ENCODE peak calls at places on chromosomes 4 and X, in seven cellular contexts. One of them, this sample, is unnamed.

GRCh38 chr4:183986645-183987528 is 81.8 kb downstream of the STOX2 start:
- DNase-seq in AG08396: no peak
- DNase-seq in dorsolateral prefrontal cortex: peak
- DNase-seq in ecto neural progenitor cell: no peak
- DNase-seq in NAMALWA: no peak
- DNase-seq in fibroblast of lung: no peak
- DNase-seq in psoas muscle: no peak
- DNase-seq in this sample: no peak

GRCh38 chr4:153151535-153152452 is 52.4 kb upstream of the TRIM2 start:
- DNase-seq in NAMALWA: peak
- DNase-seq in AG08396: no peak
- DNase-seq in dorsolateral prefrontal cortex: peak
- DNase-seq in ecto neural progenitor cell: peak
- DNase-seq in fibroblast of lung: peak
- DNase-seq in psoas muscle: peak
- DNase-seq in this sample: peak

GRCh38 chr4:100188829-100189228 is 1.4 kb downstream of the DDIT4L start:
- DNase-seq in dorsolateral prefrontal cortex: no peak
- DNase-seq in ecto neural progenitor cell: no peak
- DNase-seq in fibroblast of lung: no peak
- DNase-seq in AG08396: no peak
- DNase-seq in NAMALWA: peak
- DNase-seq in psoas muscle: peak
- DNase-seq in this sample: no peak

GRCh38 chr4:9997881-9998280 is 23.4 kb downstream of the SLC2A9 start:
- DNase-seq in ecto neural progenitor cell: no peak
- DNase-seq in psoas muscle: no peak
- DNase-seq in fibroblast of lung: no peak
- DNase-seq in AG08396: no peak
- DNase-seq in dorsolateral prefrontal cortex: no peak
- DNase-seq in NAMALWA: no peak
- DNase-seq in this sample: no peak

GRCh38 chr4:24849662-24850280 is 54.4 kb downstream of the SOD3 start:
- DNase-seq in fibroblast of lung: peak
- DNase-seq in ecto neural progenitor cell: no peak
- DNase-seq in psoas muscle: no peak
- DNase-seq in NAMALWA: no peak
- DNase-seq in dorsolateral prefrontal cortex: no peak
- DNase-seq in AG08396: no peak
- DNase-seq in this sample: no peak

GRCh38 chr4:153663667-153664066 is 20.4 kb upstream of the TLR2 start:
- DNase-seq in NAMALWA: no peak
- DNase-seq in dorsolateral prefrontal cortex: no peak
- DNase-seq in psoas muscle: no peak
- DNase-seq in AG08396: no peak
- DNase-seq in ecto neural progenitor cell: no peak
- DNase-seq in fibroblast of lung: no peak
- DNase-seq in this sample: no peak

GRCh38 chrX:13373027-13373806 is 53.4 kb upstream of the ATXN3L start:
- DNase-seq in psoas muscle: no peak
- DNase-seq in NAMALWA: no peak
- DNase-seq in AG08396: no peak
- DNase-seq in dorsolateral prefrontal cortex: no peak
- DNase-seq in fibroblast of lung: no peak
- DNase-seq in ecto neural progenitor cell: no peak
- DNase-seq in this sample: no peak

GRCh38 chrX:150548684-150549083 is 19.7 kb upstream of the MTM1 start:
- DNase-seq in AG08396: peak
- DNase-seq in ecto neural progenitor cell: no peak
- DNase-seq in dorsolateral prefrontal cortex: no peak
- DNase-seq in NAMALWA: no peak
- DNase-seq in fibroblast of lung: peak
- DNase-seq in psoas muscle: no peak
- DNase-seq in this sample: no peak

GRCh38 chr4:38306482-38307071 is 346.4 kb downstream of the PTTG2 start:
- DNase-seq in dorsolateral prefrontal cortex: no peak
- DNase-seq in psoas muscle: no peak
- DNase-seq in ecto neural progenitor cell: no peak
- DNase-seq in AG08396: no peak
- DNase-seq in fibroblast of lung: no peak
- DNase-seq in NAMALWA: peak
- DNase-seq in this sample: no peak

GRCh38 chr4:86036729-86037128 is 323.1 kb downstream of the MAPK10 start:
- DNase-seq in psoas muscle: no peak
- DNase-seq in AG08396: no peak
- DNase-seq in dorsolateral prefrontal cortex: no peak
- DNase-seq in ecto neural progenitor cell: no peak
- DNase-seq in fibroblast of lung: peak
- DNase-seq in NAMALWA: no peak
- DNase-seq in this sample: peak

GRCh38 chr4:23171971-23172370 is 479.2 kb downstream of the GBA3 start:
- DNase-seq in NAMALWA: no peak
- DNase-seq in dorsolateral prefrontal cortex: no peak
- DNase-seq in fibroblast of lung: peak
- DNase-seq in ecto neural progenitor cell: no peak
- DNase-seq in psoas muscle: no peak
- DNase-seq in AG08396: no peak
- DNase-seq in this sample: no peak

GRCh38 chrX:72247206-72247944 is 8.5 kb upstream of the ERCC6L start:
- DNase-seq in AG08396: no peak
- DNase-seq in NAMALWA: no peak
- DNase-seq in fibroblast of lung: peak
- DNase-seq in dorsolateral prefrontal cortex: no peak
- DNase-seq in ecto neural progenitor cell: no peak
- DNase-seq in psoas muscle: no peak
- DNase-seq in this sample: peak

GRCh38 chr4:54683616-54684346 is 26.0 kb downstream of the KIT start:
- DNase-seq in dorsolateral prefrontal cortex: no peak
- DNase-seq in ecto neural progenitor cell: no peak
- DNase-seq in fibroblast of lung: peak
- DNase-seq in NAMALWA: peak
- DNase-seq in psoas muscle: no peak
- DNase-seq in AG08396: no peak
- DNase-seq in this sample: peak

GRCh38 chrX:108186811-108187210 is 95.2 kb downstream of the ATG4A start:
- DNase-seq in dorsolateral prefrontal cortex: no peak
- DNase-seq in fibroblast of lung: peak
- DNase-seq in psoas muscle: no peak
- DNase-seq in NAMALWA: no peak
- DNase-seq in AG08396: peak
- DNase-seq in ecto neural progenitor cell: no peak
- DNase-seq in this sample: peak

GRCh38 chr4:7556558-7556957 is 121.8 kb upstream of the PSAPL1 start:
- DNase-seq in dorsolateral prefrontal cortex: no peak
- DNase-seq in psoas muscle: no peak
- DNase-seq in NAMALWA: no peak
- DNase-seq in AG08396: no peak
- DNase-seq in ecto neural progenitor cell: no peak
- DNase-seq in fibroblast of lung: no peak
- DNase-seq in this sample: no peak

GRCh38 chr4:186701273-186701672 is 22.4 kb downstream of the FAT1 start:
- DNase-seq in fibroblast of lung: peak
- DNase-seq in NAMALWA: no peak
- DNase-seq in ecto neural progenitor cell: peak
- DNase-seq in psoas muscle: no peak
- DNase-seq in AG08396: peak
- DNase-seq in dorsolateral prefrontal cortex: no peak
- DNase-seq in this sample: no peak

GRCh38 chrX:154298312-154298711 is 2.7 kb downstream of the TKTL1 start:
- DNase-seq in AG08396: no peak
- DNase-seq in ecto neural progenitor cell: no peak
- DNase-seq in psoas muscle: no peak
- DNase-seq in fibroblast of lung: no peak
- DNase-seq in NAMALWA: peak
- DNase-seq in dorsolateral prefrontal cortex: no peak
- DNase-seq in this sample: no peak

GRCh38 chr4:154332681-154333421 is 158.7 kb downstream of the DCHS2 start:
- DNase-seq in AG08396: peak
- DNase-seq in ecto neural progenitor cell: peak
- DNase-seq in dorsolateral prefrontal cortex: peak
- DNase-seq in fibroblast of lung: peak
- DNase-seq in psoas muscle: peak
- DNase-seq in NAMALWA: no peak
- DNase-seq in this sample: no peak

GRCh38 chr4:159374749-159375535 is 272.1 kb downstream of the RAPGEF2 start:
- DNase-seq in fibroblast of lung: peak
- DNase-seq in AG08396: peak
- DNase-seq in dorsolateral prefrontal cortex: no peak
- DNase-seq in psoas muscle: no peak
- DNase-seq in ecto neural progenitor cell: no peak
- DNase-seq in NAMALWA: no peak
- DNase-seq in this sample: no peak

GRCh38 chr4:4412661-4413372 is 25.9 kb downstream of the NSG1 start:
- DNase-seq in AG08396: no peak
- DNase-seq in ecto neural progenitor cell: no peak
- DNase-seq in psoas muscle: peak
- DNase-seq in fibroblast of lung: no peak
- DNase-seq in dorsolateral prefrontal cortex: no peak
- DNase-seq in NAMALWA: no peak
- DNase-seq in this sample: no peak

GRCh38 chr4:92215471-92215870 is 88.3 kb upstream of the GRID2 start:
- DNase-seq in ecto neural progenitor cell: no peak
- DNase-seq in NAMALWA: no peak
- DNase-seq in AG08396: no peak
- DNase-seq in fibroblast of lung: no peak
- DNase-seq in dorsolateral prefrontal cortex: no peak
- DNase-seq in psoas muscle: no peak
- DNase-seq in this sample: no peak

GRCh38 chr4:182925298-182925738 is 8.1 kb upstream of the DCTD start:
- DNase-seq in AG08396: peak
- DNase-seq in ecto neural progenitor cell: peak
- DNase-seq in psoas muscle: peak
- DNase-seq in fibroblast of lung: peak
- DNase-seq in dorsolateral prefrontal cortex: peak
- DNase-seq in NAMALWA: peak
- DNase-seq in this sample: peak

GRCh38 chr4:114312349-114312748 is 286.3 kb upstream of the UGT8 start:
- DNase-seq in AG08396: no peak
- DNase-seq in fibroblast of lung: no peak
- DNase-seq in ecto neural progenitor cell: no peak
- DNase-seq in dorsolateral prefrontal cortex: no peak
- DNase-seq in NAMALWA: no peak
- DNase-seq in psoas muscle: no peak
- DNase-seq in this sample: no peak

GRCh38 chr4:139903845-139904244 is 238.2 kb downstream of the MGST2 start:
- DNase-seq in fibroblast of lung: no peak
- DNase-seq in ecto neural progenitor cell: no peak
- DNase-seq in AG08396: no peak
- DNase-seq in psoas muscle: no peak
- DNase-seq in dorsolateral prefrontal cortex: no peak
- DNase-seq in NAMALWA: no peak
- DNase-seq in this sample: no peak

GRCh38 chrX:65127804-65128203 is 151.6 kb upstream of the ZC4H2 start:
- DNase-seq in AG08396: no peak
- DNase-seq in psoas muscle: no peak
- DNase-seq in ecto neural progenitor cell: no peak
- DNase-seq in dorsolateral prefrontal cortex: no peak
- DNase-seq in NAMALWA: no peak
- DNase-seq in fibroblast of lung: no peak
- DNase-seq in this sample: no peak

GRCh38 chrX:53281321-53281822 is at the start of gene IQSEC2:
- DNase-seq in NAMALWA: no peak
- DNase-seq in psoas muscle: peak
- DNase-seq in dorsolateral prefrontal cortex: no peak
- DNase-seq in AG08396: peak
- DNase-seq in fibroblast of lung: peak
- DNase-seq in ecto neural progenitor cell: peak
- DNase-seq in this sample: peak

GRCh38 chrX:41389311-41389888 is 55.4 kb downstream of the DDX3X start:
- DNase-seq in NAMALWA: no peak
- DNase-seq in AG08396: no peak
- DNase-seq in psoas muscle: no peak
- DNase-seq in fibroblast of lung: no peak
- DNase-seq in dorsolateral prefrontal cortex: no peak
- DNase-seq in ecto neural progenitor cell: no peak
- DNase-seq in this sample: no peak

GRCh38 chr4:145481164-145481941 is at the start of gene SMAD1:
- DNase-seq in ecto neural progenitor cell: peak
- DNase-seq in fibroblast of lung: peak
- DNase-seq in AG08396: peak
- DNase-seq in NAMALWA: peak
- DNase-seq in psoas muscle: peak
- DNase-seq in dorsolateral prefrontal cortex: peak
- DNase-seq in this sample: peak

This sample was measured in endothelial cell of umbilical vein.